ENCODE peak calls at places on chromosomes 1 and 21, in seven cellular contexts. One of them, this sample, is unnamed.
A peak's percentile ranks its signal among the peaks of the same experiment; 100 is the strongest.

GRCh38 chr1:27342391-27342777 is 562 bp downstream of the SYTL1 start:
- DNase-seq in transverse colon: no peak
- DNase-seq in stomach: no peak
- DNase-seq in AG04450: no peak
- DNase-seq in fibroblast of lung: no peak
- DNase-seq in right lobe of liver: no peak
- DNase-seq in AG10803: no peak
- DNase-seq in this sample: no peak

GRCh38 chr1:159944623-159945455 is 574 bp downstream of the IGSF9 start:
- DNase-seq in transverse colon: no peak
- DNase-seq in stomach: no peak
- DNase-seq in AG04450: no peak
- DNase-seq in fibroblast of lung: no peak
- DNase-seq in right lobe of liver: peak; percentile 54
- DNase-seq in AG10803: no peak
- DNase-seq in this sample: no peak

GRCh38 chr1:64986903-64987871 is 20.8 kb upstream of the JAK1 start:
- DNase-seq in transverse colon: no peak
- DNase-seq in stomach: no peak
- DNase-seq in AG04450: no peak
- DNase-seq in fibroblast of lung: peak; percentile 31
- DNase-seq in right lobe of liver: no peak
- DNase-seq in AG10803: no peak
- DNase-seq in this sample: no peak

GRCh38 chr1:206555473-206555935 is 48.2 kb downstream of the RASSF5 start:
- DNase-seq in transverse colon: peak; percentile 31
- DNase-seq in stomach: no peak
- DNase-seq in AG04450: no peak
- DNase-seq in fibroblast of lung: no peak
- DNase-seq in right lobe of liver: peak; percentile 79
- DNase-seq in AG10803: no peak
- DNase-seq in this sample: no peak

GRCh38 chr1:3827813-3828307 is 29.2 kb downstream of the CEP104 start:
- DNase-seq in transverse colon: no peak
- DNase-seq in stomach: no peak
- DNase-seq in AG04450: no peak
- DNase-seq in fibroblast of lung: peak; percentile 3
- DNase-seq in right lobe of liver: no peak
- DNase-seq in AG10803: no peak
- DNase-seq in this sample: no peak

GRCh38 chr1:61111084-61112050 is 29.0 kb downstream of the NFIA start:
- DNase-seq in transverse colon: no peak
- DNase-seq in stomach: no peak
- DNase-seq in AG04450: no peak
- DNase-seq in fibroblast of lung: peak; percentile 55
- DNase-seq in right lobe of liver: no peak
- DNase-seq in AG10803: peak; percentile 16
- DNase-seq in this sample: no peak

GRCh38 chr1:17163789-17164666 is 40.9 kb upstream of the PADI1 start:
- DNase-seq in transverse colon: no peak
- DNase-seq in stomach: no peak
- DNase-seq in AG04450: no peak
- DNase-seq in fibroblast of lung: no peak
- DNase-seq in right lobe of liver: no peak
- DNase-seq in AG10803: no peak
- DNase-seq in this sample: no peak

GRCh38 chr1:229882621-229883020 is 184.4 kb upstream of the GALNT2 start:
- DNase-seq in transverse colon: no peak
- DNase-seq in stomach: no peak
- DNase-seq in AG04450: no peak
- DNase-seq in fibroblast of lung: no peak
- DNase-seq in right lobe of liver: no peak
- DNase-seq in AG10803: no peak
- DNase-seq in this sample: no peak

GRCh38 chr1:43241352-43241953 is 28.3 kb upstream of the TMEM125 start:
- DNase-seq in transverse colon: no peak
- DNase-seq in stomach: no peak
- DNase-seq in AG04450: no peak
- DNase-seq in fibroblast of lung: peak; percentile 8
- DNase-seq in right lobe of liver: no peak
- DNase-seq in AG10803: peak; percentile 35
- DNase-seq in this sample: no peak

GRCh38 chr1:16053781-16054502 is 10.4 kb downstream of the CLCNKB start:
- DNase-seq in transverse colon: no peak
- DNase-seq in stomach: no peak
- DNase-seq in AG04450: no peak
- DNase-seq in fibroblast of lung: no peak
- DNase-seq in right lobe of liver: no peak
- DNase-seq in AG10803: no peak
- DNase-seq in this sample: no peak

GRCh38 chr1:244074559-244075171 is 23.6 kb downstream of the ZBTB18 start:
- DNase-seq in transverse colon: peak; percentile 51
- DNase-seq in stomach: peak; percentile 40
- DNase-seq in AG04450: no peak
- DNase-seq in fibroblast of lung: no peak
- DNase-seq in right lobe of liver: no peak
- DNase-seq in AG10803: no peak
- DNase-seq in this sample: no peak

GRCh38 chr21:33587792-33588484 is 546 bp downstream of the DONSON start:
- DNase-seq in transverse colon: peak; percentile 41
- DNase-seq in stomach: peak; percentile 34
- DNase-seq in AG04450: no peak
- DNase-seq in fibroblast of lung: peak; percentile 38
- DNase-seq in right lobe of liver: peak; percentile 49
- DNase-seq in AG10803: peak; percentile 29
- DNase-seq in this sample: peak; percentile 56
- TF ChIP-seq CTCF in transverse colon: no peak
- TF ChIP-seq CTCF in stomach: no peak
- TF ChIP-seq CTCF in AG04450: no peak
- TF ChIP-seq CTCF in fibroblast of lung: no peak
- TF ChIP-seq CTCF in right lobe of liver: no peak
- TF ChIP-seq CTCF in AG10803: no peak
- TF ChIP-seq CTCF in this sample: no peak

GRCh38 chr1:156123356-156124196 is 9.1 kb downstream of the LMNA start:
- DNase-seq in transverse colon: peak; percentile 95
- DNase-seq in stomach: peak; percentile 95
- DNase-seq in AG04450: peak; percentile 95
- DNase-seq in fibroblast of lung: peak; percentile 98
- DNase-seq in right lobe of liver: peak; percentile 94
- DNase-seq in AG10803: peak; percentile 97
- DNase-seq in this sample: peak; percentile 95
- TF ChIP-seq CTCF in transverse colon: peak; percentile 23
- TF ChIP-seq CTCF in stomach: no peak
- TF ChIP-seq CTCF in AG04450: peak; percentile 43
- TF ChIP-seq CTCF in fibroblast of lung: peak; percentile 35
- TF ChIP-seq CTCF in right lobe of liver: no peak
- TF ChIP-seq CTCF in AG10803: peak; percentile 43
- TF ChIP-seq CTCF in this sample: peak; percentile 5

GRCh38 chr1:119003413-119004128 is 15.4 kb upstream of the TBX15 start:
- DNase-seq in transverse colon: no peak
- DNase-seq in stomach: no peak
- DNase-seq in AG04450: no peak
- DNase-seq in fibroblast of lung: no peak
- DNase-seq in right lobe of liver: no peak
- DNase-seq in AG10803: no peak
- DNase-seq in this sample: no peak
- TF ChIP-seq CTCF in transverse colon: no peak
- TF ChIP-seq CTCF in stomach: no peak
- TF ChIP-seq CTCF in AG04450: no peak
- TF ChIP-seq CTCF in fibroblast of lung: no peak
- TF ChIP-seq CTCF in right lobe of liver: no peak
- TF ChIP-seq CTCF in AG10803: no peak
- TF ChIP-seq CTCF in this sample: no peak

GRCh38 chr1:1778827-1779675 is 781 bp upstream of the NADK start:
- DNase-seq in transverse colon: peak; percentile 95
- DNase-seq in stomach: peak; percentile 92
- DNase-seq in AG04450: no peak
- DNase-seq in fibroblast of lung: no peak
- DNase-seq in right lobe of liver: peak; percentile 95
- DNase-seq in AG10803: no peak
- DNase-seq in this sample: peak; percentile 96
- TF ChIP-seq CTCF in transverse colon: peak; percentile 60
- TF ChIP-seq CTCF in stomach: no peak
- TF ChIP-seq CTCF in AG04450: no peak
- TF ChIP-seq CTCF in fibroblast of lung: no peak
- TF ChIP-seq CTCF in right lobe of liver: no peak
- TF ChIP-seq CTCF in AG10803: no peak
- TF ChIP-seq CTCF in this sample: peak; percentile 30

GRCh38 chr1:86502721-86503430 is 34.1 kb downstream of the CLCA1 start:
- DNase-seq in transverse colon: peak; percentile 65
- DNase-seq in stomach: no peak
- DNase-seq in AG04450: no peak
- DNase-seq in fibroblast of lung: no peak
- DNase-seq in right lobe of liver: peak; percentile 42
- DNase-seq in AG10803: no peak
- DNase-seq in this sample: no peak
- TF ChIP-seq CTCF in transverse colon: no peak
- TF ChIP-seq CTCF in stomach: no peak
- TF ChIP-seq CTCF in AG04450: no peak
- TF ChIP-seq CTCF in fibroblast of lung: no peak
- TF ChIP-seq CTCF in right lobe of liver: no peak
- TF ChIP-seq CTCF in AG10803: no peak
- TF ChIP-seq CTCF in this sample: no peak

DNA sequence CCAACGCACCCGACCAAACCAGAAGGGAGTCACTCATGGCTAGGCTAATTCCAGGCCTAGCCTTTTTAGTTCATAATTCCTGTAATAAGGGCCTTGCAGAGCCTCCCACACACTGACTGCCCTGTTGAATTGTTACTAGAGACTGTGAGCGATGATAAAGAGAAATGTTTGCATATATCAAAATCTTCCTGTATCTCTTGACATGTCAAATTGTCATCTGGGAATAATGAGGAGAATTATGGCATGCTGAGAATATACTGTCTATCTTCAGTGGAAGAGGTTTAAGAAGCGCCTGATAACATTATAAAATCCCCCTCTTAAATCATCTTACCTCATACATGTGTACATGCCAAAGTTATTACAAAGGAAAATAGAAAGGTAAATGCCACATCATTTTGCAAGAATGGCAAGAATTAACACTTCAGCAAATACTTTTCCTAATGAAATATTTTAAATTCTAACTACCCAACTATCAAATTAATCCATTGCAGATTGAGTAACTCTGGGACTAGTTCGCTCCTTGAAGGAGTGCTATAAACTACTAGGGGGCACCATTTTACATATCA is 144.1 kb downstream of the CENPF start:
- DNase-seq in transverse colon: no peak
- DNase-seq in stomach: no peak
- DNase-seq in AG04450: no peak
- DNase-seq in fibroblast of lung: no peak
- DNase-seq in right lobe of liver: no peak
- DNase-seq in AG10803: peak; percentile 19
- DNase-seq in this sample: no peak
- TF ChIP-seq CTCF in transverse colon: no peak
- TF ChIP-seq CTCF in stomach: no peak
- TF ChIP-seq CTCF in AG04450: no peak
- TF ChIP-seq CTCF in fibroblast of lung: no peak
- TF ChIP-seq CTCF in right lobe of liver: no peak
- TF ChIP-seq CTCF in AG10803: no peak
- TF ChIP-seq CTCF in this sample: no peak

This sample was measured in lower lobe of right lung.